ENCODE peak calls at places on chromosome 1, in ten cellular contexts. One of them, this sample, is unnamed.

GRCh38 chr1:56874689-56875088 is 20.1 kb downstream of the C8A start:
- DNase-seq in GM19239: no peak
- DNase-seq in HT-29: no peak
- DNase-seq in naive B cell: no peak
- DNase-seq in sciatic nerve: no peak
- DNase-seq in CD8-positive, alpha-beta memory T cell: no peak
- DNase-seq in HS-5: no peak
- DNase-seq in stimulated activated CD4-positive, alpha-beta T cell treated with anti-CD3 and anti-CD28 coated beads, Interleukin-4, amount 100 ng/mL, for 24 hours: no peak
- DNase-seq in mammary epithelial cell: no peak
- DNase-seq in Panc1: no peak
- DNase-seq in this sample: no peak

GRCh38 chr1:155463865-155464264 is 98.7 kb downstream of the ASH1L start:
- DNase-seq in GM19239: no peak
- DNase-seq in HT-29: no peak
- DNase-seq in naive B cell: no peak
- DNase-seq in sciatic nerve: no peak
- DNase-seq in CD8-positive, alpha-beta memory T cell: no peak
- DNase-seq in HS-5: peak; percentile 66
- DNase-seq in stimulated activated CD4-positive, alpha-beta T cell treated with anti-CD3 and anti-CD28 coated beads, Interleukin-4, amount 100 ng/mL, for 24 hours: no peak
- DNase-seq in mammary epithelial cell: peak; percentile 58
- DNase-seq in Panc1: no peak
- DNase-seq in this sample: no peak

GRCh38 chr1:113811353-113811887 is 856 bp downstream of the RSBN1 start:
- DNase-seq in GM19239: peak; percentile 10
- DNase-seq in HT-29: peak; percentile 62
- DNase-seq in naive B cell: no peak
- DNase-seq in sciatic nerve: no peak
- DNase-seq in CD8-positive, alpha-beta memory T cell: peak; percentile 4
- DNase-seq in HS-5: peak; percentile 23
- DNase-seq in stimulated activated CD4-positive, alpha-beta T cell treated with anti-CD3 and anti-CD28 coated beads, Interleukin-4, amount 100 ng/mL, for 24 hours: peak; percentile 38
- DNase-seq in mammary epithelial cell: peak; percentile 51
- DNase-seq in Panc1: no peak
- DNase-seq in this sample: no peak

GRCh38 chr1:107526524-107527198 is 385.8 kb downstream of the NTNG1 start:
- DNase-seq in GM19239: no peak
- DNase-seq in HT-29: no peak
- DNase-seq in naive B cell: no peak
- DNase-seq in sciatic nerve: no peak
- DNase-seq in CD8-positive, alpha-beta memory T cell: no peak
- DNase-seq in HS-5: no peak
- DNase-seq in stimulated activated CD4-positive, alpha-beta T cell treated with anti-CD3 and anti-CD28 coated beads, Interleukin-4, amount 100 ng/mL, for 24 hours: no peak
- DNase-seq in mammary epithelial cell: no peak
- DNase-seq in Panc1: no peak
- DNase-seq in this sample: no peak

GRCh38 chr1:203129501-203130231 is 2.1 kb downstream of the ADORA1 start:
- DNase-seq in GM19239: no peak
- DNase-seq in HT-29: peak; percentile 7
- DNase-seq in naive B cell: no peak
- DNase-seq in sciatic nerve: peak; percentile 67
- DNase-seq in CD8-positive, alpha-beta memory T cell: no peak
- DNase-seq in HS-5: no peak
- DNase-seq in stimulated activated CD4-positive, alpha-beta T cell treated with anti-CD3 and anti-CD28 coated beads, Interleukin-4, amount 100 ng/mL, for 24 hours: no peak
- DNase-seq in mammary epithelial cell: no peak
- DNase-seq in Panc1: no peak
- DNase-seq in this sample: peak; percentile 89

GRCh38 chr1:117501275-117501674 is 104.6 kb upstream of the TENT5C start:
- DNase-seq in GM19239: no peak
- DNase-seq in HT-29: no peak
- DNase-seq in naive B cell: no peak
- DNase-seq in sciatic nerve: no peak
- DNase-seq in CD8-positive, alpha-beta memory T cell: no peak
- DNase-seq in HS-5: no peak
- DNase-seq in stimulated activated CD4-positive, alpha-beta T cell treated with anti-CD3 and anti-CD28 coated beads, Interleukin-4, amount 100 ng/mL, for 24 hours: no peak
- DNase-seq in mammary epithelial cell: no peak
- DNase-seq in Panc1: no peak
- DNase-seq in this sample: no peak

GRCh38 chr1:15848929-15849774 is 1.6 kb downstream of the SPEN start:
- DNase-seq in GM19239: no peak
- DNase-seq in HT-29: peak; percentile 95
- DNase-seq in naive B cell: peak; percentile 48
- DNase-seq in sciatic nerve: peak; percentile 89
- DNase-seq in CD8-positive, alpha-beta memory T cell: peak; percentile 58
- DNase-seq in HS-5: no peak
- DNase-seq in stimulated activated CD4-positive, alpha-beta T cell treated with anti-CD3 and anti-CD28 coated beads, Interleukin-4, amount 100 ng/mL, for 24 hours: peak; percentile 74
- DNase-seq in mammary epithelial cell: peak; percentile 88
- DNase-seq in Panc1: no peak
- DNase-seq in this sample: peak; percentile 89

GRCh38 chr1:173257805-173258204 is 50.7 kb upstream of the TNFSF4 start:
- DNase-seq in GM19239: no peak
- DNase-seq in HT-29: peak; percentile 3
- DNase-seq in naive B cell: no peak
- DNase-seq in sciatic nerve: no peak
- DNase-seq in CD8-positive, alpha-beta memory T cell: no peak
- DNase-seq in HS-5: no peak
- DNase-seq in stimulated activated CD4-positive, alpha-beta T cell treated with anti-CD3 and anti-CD28 coated beads, Interleukin-4, amount 100 ng/mL, for 24 hours: no peak
- DNase-seq in mammary epithelial cell: peak; percentile 24
- DNase-seq in Panc1: no peak
- DNase-seq in this sample: no peak

GRCh38 chr1:195738971-195739650 is 869.1 kb downstream of the KCNT2 start:
- DNase-seq in GM19239: no peak
- DNase-seq in HT-29: no peak
- DNase-seq in naive B cell: no peak
- DNase-seq in sciatic nerve: no peak
- DNase-seq in CD8-positive, alpha-beta memory T cell: no peak
- DNase-seq in HS-5: no peak
- DNase-seq in stimulated activated CD4-positive, alpha-beta T cell treated with anti-CD3 and anti-CD28 coated beads, Interleukin-4, amount 100 ng/mL, for 24 hours: no peak
- DNase-seq in mammary epithelial cell: no peak
- DNase-seq in Panc1: no peak
- DNase-seq in this sample: no peak

GRCh38 chr1:180911640-180912161 is 996 bp upstream of the KIAA1614 start:
- DNase-seq in GM19239: no peak
- DNase-seq in HT-29: no peak
- DNase-seq in naive B cell: no peak
- DNase-seq in sciatic nerve: peak; percentile 62
- DNase-seq in CD8-positive, alpha-beta memory T cell: no peak
- DNase-seq in HS-5: no peak
- DNase-seq in stimulated activated CD4-positive, alpha-beta T cell treated with anti-CD3 and anti-CD28 coated beads, Interleukin-4, amount 100 ng/mL, for 24 hours: no peak
- DNase-seq in mammary epithelial cell: no peak
- DNase-seq in Panc1: no peak
- DNase-seq in this sample: peak; percentile 53

GRCh38 chr1:119966020-119966419 is 69.7 kb upstream of the ADAM30 start:
- DNase-seq in GM19239: no peak
- DNase-seq in HT-29: no peak
- DNase-seq in naive B cell: no peak
- DNase-seq in sciatic nerve: no peak
- DNase-seq in CD8-positive, alpha-beta memory T cell: no peak
- DNase-seq in HS-5: no peak
- DNase-seq in stimulated activated CD4-positive, alpha-beta T cell treated with anti-CD3 and anti-CD28 coated beads, Interleukin-4, amount 100 ng/mL, for 24 hours: no peak
- DNase-seq in mammary epithelial cell: no peak
- DNase-seq in Panc1: no peak
- DNase-seq in this sample: no peak

GRCh38 chr1:39970274-39970673 is 15.3 kb downstream of the MFSD2A start:
- DNase-seq in GM19239: no peak
- DNase-seq in HT-29: no peak
- DNase-seq in naive B cell: no peak
- DNase-seq in sciatic nerve: no peak
- DNase-seq in CD8-positive, alpha-beta memory T cell: no peak
- DNase-seq in HS-5: no peak
- DNase-seq in stimulated activated CD4-positive, alpha-beta T cell treated with anti-CD3 and anti-CD28 coated beads, Interleukin-4, amount 100 ng/mL, for 24 hours: no peak
- DNase-seq in mammary epithelial cell: no peak
- DNase-seq in Panc1: no peak
- DNase-seq in this sample: no peak

GRCh38 chr1:201551877-201552731 is 13.2 kb downstream of the NAV1 start:
- DNase-seq in GM19239: no peak
- DNase-seq in HT-29: no peak
- DNase-seq in naive B cell: no peak
- DNase-seq in sciatic nerve: no peak
- DNase-seq in CD8-positive, alpha-beta memory T cell: no peak
- DNase-seq in HS-5: no peak
- DNase-seq in stimulated activated CD4-positive, alpha-beta T cell treated with anti-CD3 and anti-CD28 coated beads, Interleukin-4, amount 100 ng/mL, for 24 hours: no peak
- DNase-seq in mammary epithelial cell: peak; percentile 45
- DNase-seq in Panc1: no peak
- DNase-seq in this sample: no peak

This sample was measured in cardiac septum.